ENCODE peak calls at places on chromosomes 7 and 10, in five cellular contexts. Q is GM13976, C is upper lobe of right lung, Y is HFF-Myc, N is brain microvascular endothelial cell. M is an unnamed sample.
A peak's percentile ranks its signal among the peaks of the same experiment; 100 is the strongest.

GRCh38 chr10:65126288-65126687 is 1605.1 kb downstream of the REEP3 start:
- DNase-seq in C (no peak), N (no peak), Q (no peak), Y (no peak), M (no peak)

GRCh38 chr7:42414961-42415505 is 178.0 kb upstream of the GLI3 start:
- DNase-seq in N (peak; percentile 6), Y (peak; percentile 6), C (no peak), Q (no peak), M (no peak)

GRCh38 chr10:122854648-122855047 is 9.0 kb upstream of the CUZD1 start:
- DNase-seq in Q (no peak), Y (no peak), N (peak; percentile 58), C (no peak), M (no peak)

GRCh38 chr10:117970962-117971361 is 75.8 kb downstream of the RAB11FIP2 start:
- DNase-seq in Q (no peak), Y (no peak), C (no peak), N (no peak), M (no peak)

GRCh38 chr10:102718220-102718619 is 3.8 kb downstream of the SFXN2 start:
- DNase-seq in N (peak; percentile 58), Y (no peak), Q (no peak), C (no peak), M (no peak)

GRCh38 chr7:151565541-151565940 is 45.8 kb upstream of the RHEB start:
- DNase-seq in N (no peak), Q (no peak), C (no peak), Y (no peak), M (no peak)

GRCh38 chr7:602341-603141 is 82.9 kb upstream of the PDGFA start:
- DNase-seq in C (peak; percentile 85), Y (no peak), Q (peak; percentile 73), N (no peak), M (no peak)

GRCh38 chr10:43355749-43356371 is 15.6 kb upstream of the FXYD4 start:
- DNase-seq in C (no peak), N (peak; percentile 39), Q (no peak), Y (no peak), M (no peak)

GRCh38 chr10:104449402-104449801 is 95.8 kb downstream of the CFAP58 start:
- DNase-seq in Y (no peak), C (no peak), Q (no peak), N (peak; percentile 17), M (no peak)

GRCh38 chr10:71302874-71303568 is 16.0 kb upstream of the SLC29A3 start:
- DNase-seq in Q (peak; percentile 68), C (no peak), N (peak; percentile 40), Y (no peak), M (peak; percentile 16)

GRCh38 chr7:34036069-34036920 is 131.0 kb downstream of the BMPER start:
- DNase-seq in C (no peak), Q (no peak), N (peak; percentile 60), Y (no peak), M (no peak)

GRCh38 chr7:49403844-49404243 is 369.6 kb upstream of the VWC2 start:
- DNase-seq in Q (no peak), Y (no peak), C (no peak), N (no peak), M (no peak)

GRCh38 chr7:51356849-51357516 is 40.4 kb upstream of the COBL start:
- DNase-seq in N (no peak), Q (no peak), C (no peak), Y (no peak), M (no peak)

GRCh38 chr7:107503667-107504066 is 33.8 kb downstream of the GPR22 start:
- DNase-seq in C (no peak), N (no peak), Y (no peak), Q (no peak), M (no peak)

GRCh38 chr10:24488631-24489030 is 235.1 kb downstream of the ARHGAP21 start:
- DNase-seq in N (no peak), C (no peak), Q (no peak), Y (no peak), M (no peak)

GRCh38 chr7:143323650-143324049 is 7.7 kb downstream of the CLCN1 start:
- DNase-seq in N (no peak), Y (no peak), C (no peak), Q (no peak), M (no peak)

GRCh38 chr10:50501899-50502556 is 121.7 kb downstream of the SGMS1 start:
- DNase-seq in Y (no peak), C (no peak), N (no peak), Q (no peak), M (no peak)

GRCh38 chr7:148987751-148988512 is 40.4 kb downstream of the PDIA4 start:
- DNase-seq in C (no peak), Y (no peak), Q (no peak), N (no peak), M (no peak)

GRCh38 chr7:4523219-4523618 is 158.9 kb upstream of the FOXK1 start:
- DNase-seq in Q (no peak), C (no peak), N (no peak), Y (no peak), M (no peak)

GRCh38 chr10:71836594-71836970 is 14.5 kb downstream of the PSAP start:
- DNase-seq in Q (no peak), Y (no peak), N (peak; percentile 36), C (no peak), M (no peak)

GRCh38 chr10:88555190-88555894 is 27.8 kb downstream of the RNLS start:
- DNase-seq in Y (no peak), C (no peak), Q (no peak), N (no peak), M (no peak)

GRCh38 chr7:13911920-13912319 is 77.5 kb downstream of the ETV1 start:
- DNase-seq in Y (no peak), N (no peak), Q (no peak), C (no peak), M (no peak)

DNA sequence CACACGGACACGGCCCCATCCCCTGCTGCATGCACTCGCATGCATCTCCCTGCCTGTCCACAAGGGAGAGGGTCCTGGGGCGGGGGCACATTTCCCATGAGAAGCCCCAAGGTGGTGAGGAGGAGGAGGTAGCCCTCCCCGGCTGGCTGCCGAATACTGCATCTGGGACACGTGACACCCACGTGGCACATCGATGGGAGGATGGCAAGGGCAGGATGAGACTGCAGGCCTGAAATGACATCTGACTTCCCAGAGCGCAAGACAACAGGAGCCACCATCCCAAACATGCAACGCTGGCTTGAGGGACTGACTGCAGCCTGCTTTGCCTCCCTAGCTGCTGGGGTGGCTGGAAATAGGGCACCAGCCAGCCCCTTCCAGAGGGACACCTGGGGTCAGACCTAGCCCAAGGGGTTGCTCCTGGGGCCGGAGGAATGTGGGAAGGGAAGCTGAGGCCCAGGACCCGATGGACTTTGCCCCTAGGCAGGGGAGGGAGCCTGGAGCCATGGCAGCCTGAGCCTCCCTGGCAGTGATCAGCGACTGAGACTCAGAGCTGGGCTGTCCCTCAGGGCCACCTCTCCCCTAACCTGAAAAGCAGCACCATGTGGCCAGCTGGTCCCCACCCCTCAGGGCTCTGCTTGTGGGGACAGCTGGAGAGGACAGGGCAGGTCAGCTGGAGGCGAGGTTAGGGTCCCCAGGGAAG is 16.1 kb downstream of the BUD23 start:
- DNase-seq in N (no peak), C (no peak), Y (no peak), Q (no peak), M (no peak)
- TF ChIP-seq CTCF in N (no peak), C (no peak), Y (no peak), Q (no peak), M (no peak)

DNA sequence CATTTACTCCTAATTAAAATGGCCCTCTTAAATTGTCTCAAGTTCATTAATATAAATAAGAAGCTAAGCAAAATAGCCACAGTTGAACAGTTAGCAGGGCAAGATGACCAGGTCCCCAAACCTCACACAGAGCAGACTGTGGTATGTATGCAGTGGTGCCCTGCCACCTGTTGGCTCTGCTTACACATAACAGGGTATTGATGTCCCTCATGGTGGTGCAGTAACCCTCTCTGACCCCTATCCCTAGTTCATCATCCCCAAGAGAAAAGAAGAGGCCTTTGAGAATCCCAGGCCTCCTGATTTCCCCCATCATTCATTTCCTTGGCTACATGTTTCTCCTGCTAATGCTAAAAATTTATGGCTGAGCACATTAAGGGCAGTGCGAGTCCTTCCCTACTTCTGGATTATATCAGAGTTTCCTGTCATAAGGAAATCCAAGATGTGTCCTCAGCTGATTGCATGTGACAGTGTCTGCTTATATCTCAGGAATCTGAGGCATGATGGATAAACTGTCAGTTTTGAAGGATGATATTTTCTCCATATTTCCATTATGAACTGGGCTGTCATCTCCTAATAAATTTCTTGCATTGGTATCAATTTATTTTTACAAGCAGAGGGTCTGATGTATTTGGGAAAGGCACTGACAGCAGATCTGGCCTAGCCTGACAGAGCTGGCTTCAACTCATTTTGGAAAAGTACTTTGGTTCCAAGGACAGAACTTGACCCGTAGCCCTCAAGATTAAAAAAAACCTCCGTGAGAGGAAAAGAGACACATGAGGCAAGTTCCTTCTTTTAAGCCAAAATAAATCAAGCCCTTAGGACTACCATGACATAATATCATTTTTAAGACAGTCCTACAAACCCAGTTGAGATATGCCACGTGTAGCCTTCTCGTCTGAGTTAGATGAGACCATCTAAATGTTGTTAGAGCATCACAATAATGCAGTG is 880.6 kb downstream of the LRMDA start:
- DNase-seq in Q (peak; percentile 9), C (peak; percentile 67), N (no peak), Y (no peak), M (no peak)
- TF ChIP-seq CTCF in Q (peak; percentile 24), C (peak; percentile 64), N (peak; percentile 60), Y (peak; percentile 56), M (peak; percentile 28)

GRCh38 chr10:91816986-91817385 is 18.8 kb downstream of the TNKS2 start:
- DNase-seq in N (no peak), C (no peak), Y (no peak), Q (no peak), M (no peak)

DNA sequence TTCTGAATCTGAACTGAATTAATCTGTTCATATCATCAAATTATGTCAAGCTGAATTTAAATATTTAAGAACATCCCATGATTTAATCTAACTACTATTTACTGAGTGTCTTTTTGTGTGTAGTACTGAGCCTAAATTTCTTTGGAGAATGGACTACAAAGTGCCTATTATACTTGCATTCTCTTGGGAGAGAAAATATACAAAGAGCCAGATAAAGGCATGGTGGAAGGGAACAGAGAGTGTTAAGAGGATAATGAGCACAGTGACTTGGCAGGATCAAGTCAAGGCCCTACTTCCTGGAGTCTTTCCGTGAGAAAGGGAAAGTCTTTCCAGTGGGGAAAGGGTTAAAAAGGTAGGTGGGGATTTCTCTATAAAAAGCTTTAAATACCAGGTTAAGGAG is 15.0 kb downstream of the TNKS2 start:
- DNase-seq in Q (no peak), C (no peak), N (no peak), Y (no peak), M (no peak)
- TF ChIP-seq CTCF in Q (no peak), C (no peak), N (no peak), Y (no peak), M (no peak)

DNA sequence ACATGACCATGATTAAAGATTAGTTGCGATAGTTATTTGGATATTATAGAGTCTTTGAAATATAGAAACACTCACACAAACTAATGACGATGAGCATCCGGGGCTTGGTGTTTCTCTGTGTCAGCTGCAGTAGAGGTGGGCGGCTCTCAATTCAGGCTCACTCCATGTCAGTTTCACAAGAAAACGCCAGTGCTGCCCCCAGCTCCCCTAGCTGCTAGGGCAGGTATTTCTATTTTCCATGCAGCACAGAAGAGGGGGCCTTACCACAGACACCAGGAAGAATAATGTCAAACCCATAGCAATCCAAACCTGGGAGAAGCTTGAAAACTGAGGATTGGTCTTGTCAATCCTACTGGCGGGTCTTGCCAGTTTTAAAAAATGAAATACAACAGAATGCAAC is 197.1 kb downstream of the PHTF2 start:
- DNase-seq in N (no peak), Q (no peak), C (no peak), Y (no peak), M (no peak)
- TF ChIP-seq CTCF in N (peak; percentile 59), Q (no peak), C (no peak), Y (peak; percentile 16), M (no peak)

GRCh38 chr7:99930376-99930775 is 956 bp upstream of the GJC3 start:
- DNase-seq in Y (no peak), Q (no peak), N (no peak), C (no peak), M (no peak)
- TF ChIP-seq CTCF in Y (no peak), Q (no peak), N (no peak), C (no peak), M (no peak)

GRCh38 chr10:8403711-8404371 is 349.4 kb downstream of the GATA3 start:
- DNase-seq in N (no peak), C (no peak), Q (no peak), Y (no peak), M (no peak)
- TF ChIP-seq CTCF in N (no peak), C (no peak), Q (peak; percentile 6), Y (no peak), M (no peak)

M was measured in AG09319.